ENCODE peak calls at places on chromosomes 7 and 10, in nine cellular contexts. One of them, this sample, is unnamed.

GRCh38 chr7:43249808-43250145 is 137.3 kb downstream of the HECW1 start:
- DNase-seq in HuH-7.5: no peak
- DNase-seq in GM23248: peak; percentile 46
- DNase-seq in naive thymus-derived CD8-positive, alpha-beta T cell: no peak
- DNase-seq in GDM1: no peak
- DNase-seq in D341Med: no peak
- DNase-seq in NCI-H187 treated with DMSO at 0.1 percent for 48 hours: no peak
- DNase-seq in progenitor cell of endocrine pancreas: no peak
- DNase-seq in CD4-positive, alpha-beta T cell: no peak
- DNase-seq in this sample: no peak

GRCh38 chr10:102627446-102628293 is 16.6 kb upstream of the TRIM8 start:
- DNase-seq in HuH-7.5: peak; percentile 51
- DNase-seq in CD4-positive, alpha-beta T cell: no peak
- DNase-seq in progenitor cell of endocrine pancreas: no peak
- DNase-seq in naive thymus-derived CD8-positive, alpha-beta T cell: no peak
- DNase-seq in GM23248: peak; percentile 79
- DNase-seq in D341Med: peak; percentile 64
- DNase-seq in NCI-H187 treated with DMSO at 0.1 percent for 48 hours: no peak
- DNase-seq in GDM1: no peak
- DNase-seq in this sample: no peak

GRCh38 chr7:54476609-54477008 is 65.6 kb upstream of the VSTM2A start:
- DNase-seq in GDM1: no peak
- DNase-seq in NCI-H187 treated with DMSO at 0.1 percent for 48 hours: no peak
- DNase-seq in D341Med: no peak
- DNase-seq in HuH-7.5: no peak
- DNase-seq in CD4-positive, alpha-beta T cell: no peak
- DNase-seq in naive thymus-derived CD8-positive, alpha-beta T cell: no peak
- DNase-seq in progenitor cell of endocrine pancreas: no peak
- DNase-seq in GM23248: no peak
- DNase-seq in this sample: no peak

GRCh38 chr10:70562036-70562710 is 40.4 kb downstream of the PRF1 start:
- DNase-seq in CD4-positive, alpha-beta T cell: no peak
- DNase-seq in GM23248: no peak
- DNase-seq in GDM1: no peak
- DNase-seq in D341Med: no peak
- DNase-seq in NCI-H187 treated with DMSO at 0.1 percent for 48 hours: no peak
- DNase-seq in naive thymus-derived CD8-positive, alpha-beta T cell: no peak
- DNase-seq in progenitor cell of endocrine pancreas: no peak
- DNase-seq in HuH-7.5: no peak
- DNase-seq in this sample: no peak

GRCh38 chr7:11709240-11709639 is 122.8 kb downstream of the THSD7A start:
- DNase-seq in progenitor cell of endocrine pancreas: no peak
- DNase-seq in naive thymus-derived CD8-positive, alpha-beta T cell: no peak
- DNase-seq in GM23248: peak; percentile 33
- DNase-seq in HuH-7.5: no peak
- DNase-seq in D341Med: no peak
- DNase-seq in NCI-H187 treated with DMSO at 0.1 percent for 48 hours: no peak
- DNase-seq in GDM1: no peak
- DNase-seq in CD4-positive, alpha-beta T cell: no peak
- DNase-seq in this sample: no peak

GRCh38 chr10:104449402-104449801 is 95.8 kb downstream of the CFAP58 start:
- DNase-seq in NCI-H187 treated with DMSO at 0.1 percent for 48 hours: no peak
- DNase-seq in naive thymus-derived CD8-positive, alpha-beta T cell: no peak
- DNase-seq in CD4-positive, alpha-beta T cell: no peak
- DNase-seq in progenitor cell of endocrine pancreas: no peak
- DNase-seq in GM23248: peak; percentile 59
- DNase-seq in D341Med: no peak
- DNase-seq in GDM1: no peak
- DNase-seq in HuH-7.5: no peak
- DNase-seq in this sample: no peak

GRCh38 chr7:22066484-22066883 is 120.8 kb upstream of the CDCA7L start:
- DNase-seq in GDM1: no peak
- DNase-seq in D341Med: no peak
- DNase-seq in CD4-positive, alpha-beta T cell: no peak
- DNase-seq in GM23248: no peak
- DNase-seq in NCI-H187 treated with DMSO at 0.1 percent for 48 hours: no peak
- DNase-seq in HuH-7.5: no peak
- DNase-seq in naive thymus-derived CD8-positive, alpha-beta T cell: no peak
- DNase-seq in progenitor cell of endocrine pancreas: no peak
- DNase-seq in this sample: no peak

GRCh38 chr7:79149831-79150230 is 303.6 kb downstream of the MAGI2 start:
- DNase-seq in GM23248: no peak
- DNase-seq in CD4-positive, alpha-beta T cell: no peak
- DNase-seq in NCI-H187 treated with DMSO at 0.1 percent for 48 hours: no peak
- DNase-seq in naive thymus-derived CD8-positive, alpha-beta T cell: no peak
- DNase-seq in HuH-7.5: no peak
- DNase-seq in progenitor cell of endocrine pancreas: no peak
- DNase-seq in GDM1: no peak
- DNase-seq in D341Med: no peak
- DNase-seq in this sample: no peak

GRCh38 chr10:102777696-102778530 is 34.2 kb downstream of the WBP1L start:
- DNase-seq in NCI-H187 treated with DMSO at 0.1 percent for 48 hours: no peak
- DNase-seq in progenitor cell of endocrine pancreas: no peak
- DNase-seq in GM23248: no peak
- DNase-seq in HuH-7.5: no peak
- DNase-seq in D341Med: no peak
- DNase-seq in naive thymus-derived CD8-positive, alpha-beta T cell: no peak
- DNase-seq in CD4-positive, alpha-beta T cell: no peak
- DNase-seq in GDM1: no peak
- DNase-seq in this sample: no peak

GRCh38 chr10:132142396-132143161 is 44.2 kb upstream of the DPYSL4 start:
- DNase-seq in D341Med: peak; percentile 78
- DNase-seq in CD4-positive, alpha-beta T cell: peak; percentile 34
- DNase-seq in GM23248: peak; percentile 48
- DNase-seq in naive thymus-derived CD8-positive, alpha-beta T cell: peak; percentile 14
- DNase-seq in progenitor cell of endocrine pancreas: peak; percentile 64
- DNase-seq in HuH-7.5: peak; percentile 79
- DNase-seq in NCI-H187 treated with DMSO at 0.1 percent for 48 hours: no peak
- DNase-seq in GDM1: no peak
- DNase-seq in this sample: peak; percentile 25

GRCh38 chr10:6140965-6141295 is 52.1 kb downstream of the RBM17 start:
- DNase-seq in NCI-H187 treated with DMSO at 0.1 percent for 48 hours: no peak
- DNase-seq in D341Med: no peak
- DNase-seq in progenitor cell of endocrine pancreas: no peak
- DNase-seq in GDM1: no peak
- DNase-seq in CD4-positive, alpha-beta T cell: no peak
- DNase-seq in GM23248: no peak
- DNase-seq in HuH-7.5: no peak
- DNase-seq in naive thymus-derived CD8-positive, alpha-beta T cell: no peak
- DNase-seq in this sample: no peak

GRCh38 chr7:139687980-139688632 is 89.7 kb downstream of the HIPK2 start:
- DNase-seq in naive thymus-derived CD8-positive, alpha-beta T cell: no peak
- DNase-seq in GDM1: no peak
- DNase-seq in HuH-7.5: no peak
- DNase-seq in D341Med: no peak
- DNase-seq in NCI-H187 treated with DMSO at 0.1 percent for 48 hours: no peak
- DNase-seq in progenitor cell of endocrine pancreas: no peak
- DNase-seq in CD4-positive, alpha-beta T cell: no peak
- DNase-seq in GM23248: peak; percentile 49
- DNase-seq in this sample: no peak

GRCh38 chr7:74587435-74588126 is 69.9 kb upstream of the GTF2I start:
- DNase-seq in CD4-positive, alpha-beta T cell: no peak
- DNase-seq in HuH-7.5: peak; percentile 56
- DNase-seq in GM23248: peak; percentile 94
- DNase-seq in D341Med: peak; percentile 60
- DNase-seq in GDM1: peak; percentile 7
- DNase-seq in naive thymus-derived CD8-positive, alpha-beta T cell: no peak
- DNase-seq in NCI-H187 treated with DMSO at 0.1 percent for 48 hours: peak; percentile 66
- DNase-seq in progenitor cell of endocrine pancreas: no peak
- DNase-seq in this sample: no peak

GRCh38 chr7:102992820-102993531 is 80.2 kb downstream of the LRRC17 start:
- DNase-seq in D341Med: no peak
- DNase-seq in GDM1: peak; percentile 9
- DNase-seq in naive thymus-derived CD8-positive, alpha-beta T cell: no peak
- DNase-seq in progenitor cell of endocrine pancreas: no peak
- DNase-seq in NCI-H187 treated with DMSO at 0.1 percent for 48 hours: no peak
- DNase-seq in GM23248: peak; percentile 57
- DNase-seq in CD4-positive, alpha-beta T cell: no peak
- DNase-seq in HuH-7.5: peak; percentile 16
- DNase-seq in this sample: no peak

GRCh38 chr10:75782463-75783248 is 351.2 kb downstream of the LRMDA start:
- DNase-seq in naive thymus-derived CD8-positive, alpha-beta T cell: no peak
- DNase-seq in NCI-H187 treated with DMSO at 0.1 percent for 48 hours: no peak
- DNase-seq in progenitor cell of endocrine pancreas: no peak
- DNase-seq in HuH-7.5: no peak
- DNase-seq in CD4-positive, alpha-beta T cell: no peak
- DNase-seq in D341Med: no peak
- DNase-seq in GDM1: no peak
- DNase-seq in GM23248: no peak
- DNase-seq in this sample: no peak

GRCh38 chr10:5942471-5942870 is 34.9 kb downstream of the IL15RA start:
- DNase-seq in GM23248: no peak
- DNase-seq in progenitor cell of endocrine pancreas: no peak
- DNase-seq in CD4-positive, alpha-beta T cell: no peak
- DNase-seq in D341Med: no peak
- DNase-seq in naive thymus-derived CD8-positive, alpha-beta T cell: no peak
- DNase-seq in HuH-7.5: no peak
- DNase-seq in NCI-H187 treated with DMSO at 0.1 percent for 48 hours: no peak
- DNase-seq in GDM1: no peak
- DNase-seq in this sample: no peak

GRCh38 chr10:113520606-113521481 is 32.0 kb upstream of the HABP2 start:
- DNase-seq in NCI-H187 treated with DMSO at 0.1 percent for 48 hours: no peak
- DNase-seq in CD4-positive, alpha-beta T cell: no peak
- DNase-seq in naive thymus-derived CD8-positive, alpha-beta T cell: no peak
- DNase-seq in GDM1: peak; percentile 48
- DNase-seq in D341Med: peak; percentile 65
- DNase-seq in HuH-7.5: peak; percentile 55
- DNase-seq in progenitor cell of endocrine pancreas: peak; percentile 44
- DNase-seq in GM23248: peak; percentile 94
- DNase-seq in this sample: no peak

GRCh38 chr10:70121281-70121949 is 11.2 kb downstream of the AIFM2 start:
- DNase-seq in HuH-7.5: no peak
- DNase-seq in GM23248: no peak
- DNase-seq in GDM1: no peak
- DNase-seq in progenitor cell of endocrine pancreas: no peak
- DNase-seq in NCI-H187 treated with DMSO at 0.1 percent for 48 hours: no peak
- DNase-seq in CD4-positive, alpha-beta T cell: no peak
- DNase-seq in D341Med: no peak
- DNase-seq in naive thymus-derived CD8-positive, alpha-beta T cell: no peak
- DNase-seq in this sample: no peak

GRCh38 chr10:95388539-95388938 is 97.7 kb upstream of the PDLIM1 start:
- DNase-seq in NCI-H187 treated with DMSO at 0.1 percent for 48 hours: no peak
- DNase-seq in CD4-positive, alpha-beta T cell: no peak
- DNase-seq in naive thymus-derived CD8-positive, alpha-beta T cell: no peak
- DNase-seq in HuH-7.5: peak; percentile 44
- DNase-seq in GM23248: no peak
- DNase-seq in GDM1: no peak
- DNase-seq in progenitor cell of endocrine pancreas: no peak
- DNase-seq in D341Med: no peak
- DNase-seq in this sample: no peak

GRCh38 chr7:3493499-3493898 is 192.4 kb downstream of the SDK1 start:
- DNase-seq in HuH-7.5: no peak
- DNase-seq in NCI-H187 treated with DMSO at 0.1 percent for 48 hours: no peak
- DNase-seq in GDM1: no peak
- DNase-seq in naive thymus-derived CD8-positive, alpha-beta T cell: no peak
- DNase-seq in GM23248: peak; percentile 4
- DNase-seq in progenitor cell of endocrine pancreas: no peak
- DNase-seq in CD4-positive, alpha-beta T cell: no peak
- DNase-seq in D341Med: no peak
- DNase-seq in this sample: no peak

GRCh38 chr10:59865101-59865500 is 41.3 kb downstream of the CCDC6 start:
- DNase-seq in GM23248: peak; percentile 13
- DNase-seq in D341Med: peak; percentile 71
- DNase-seq in CD4-positive, alpha-beta T cell: no peak
- DNase-seq in progenitor cell of endocrine pancreas: no peak
- DNase-seq in naive thymus-derived CD8-positive, alpha-beta T cell: no peak
- DNase-seq in GDM1: no peak
- DNase-seq in HuH-7.5: peak; percentile 8
- DNase-seq in NCI-H187 treated with DMSO at 0.1 percent for 48 hours: no peak
- DNase-seq in this sample: no peak

GRCh38 chr7:836429-836828 is 4.2 kb downstream of the SUN1 start:
- DNase-seq in progenitor cell of endocrine pancreas: no peak
- DNase-seq in naive thymus-derived CD8-positive, alpha-beta T cell: no peak
- DNase-seq in CD4-positive, alpha-beta T cell: no peak
- DNase-seq in GM23248: peak; percentile 75
- DNase-seq in NCI-H187 treated with DMSO at 0.1 percent for 48 hours: no peak
- DNase-seq in GDM1: no peak
- DNase-seq in HuH-7.5: peak; percentile 68
- DNase-seq in D341Med: no peak
- DNase-seq in this sample: no peak

GRCh38 chr7:121366852-121367431 is 29.2 kb downstream of the FAM3C start:
- DNase-seq in CD4-positive, alpha-beta T cell: no peak
- DNase-seq in progenitor cell of endocrine pancreas: no peak
- DNase-seq in GM23248: peak; percentile 51
- DNase-seq in D341Med: no peak
- DNase-seq in HuH-7.5: no peak
- DNase-seq in GDM1: no peak
- DNase-seq in naive thymus-derived CD8-positive, alpha-beta T cell: no peak
- DNase-seq in NCI-H187 treated with DMSO at 0.1 percent for 48 hours: peak; percentile 35
- DNase-seq in this sample: peak; percentile 18

GRCh38 chr10:102546606-102547310 is 43.0 kb downstream of the SUFU start:
- DNase-seq in NCI-H187 treated with DMSO at 0.1 percent for 48 hours: no peak
- DNase-seq in GM23248: peak; percentile 87
- DNase-seq in D341Med: no peak
- DNase-seq in HuH-7.5: no peak
- DNase-seq in progenitor cell of endocrine pancreas: no peak
- DNase-seq in GDM1: no peak
- DNase-seq in naive thymus-derived CD8-positive, alpha-beta T cell: no peak
- DNase-seq in CD4-positive, alpha-beta T cell: no peak
- DNase-seq in this sample: no peak

GRCh38 chr10:126570631-126571170 is 99.8 kb downstream of the C10orf90 start:
- DNase-seq in GDM1: no peak
- DNase-seq in NCI-H187 treated with DMSO at 0.1 percent for 48 hours: no peak
- DNase-seq in progenitor cell of endocrine pancreas: no peak
- DNase-seq in D341Med: no peak
- DNase-seq in HuH-7.5: no peak
- DNase-seq in GM23248: peak; percentile 67
- DNase-seq in naive thymus-derived CD8-positive, alpha-beta T cell: no peak
- DNase-seq in CD4-positive, alpha-beta T cell: no peak
- DNase-seq in this sample: no peak

GRCh38 chr7:69898189-69898588 is 299.9 kb downstream of the AUTS2 start:
- DNase-seq in GDM1: no peak
- DNase-seq in CD4-positive, alpha-beta T cell: no peak
- DNase-seq in HuH-7.5: no peak
- DNase-seq in naive thymus-derived CD8-positive, alpha-beta T cell: no peak
- DNase-seq in progenitor cell of endocrine pancreas: no peak
- DNase-seq in NCI-H187 treated with DMSO at 0.1 percent for 48 hours: no peak
- DNase-seq in GM23248: no peak
- DNase-seq in D341Med: no peak
- DNase-seq in this sample: no peak

This sample was measured in T-helper 1 cell.